ENCODE peak calls at places on chromosomes 4 and X, in five cellular contexts. One of them, this sample, is unnamed.

GRCh38 chr4:10186228-10187214 is 69.9 kb upstream of the WDR1 start:
- DNase-seq in right atrium auricular region: no peak
- DNase-seq in mammary epithelial cell: no peak
- DNase-seq in fibroblast of pulmonary artery: peak
- DNase-seq in brain microvascular endothelial cell: no peak
- DNase-seq in this sample: no peak

GRCh38 chr4:23937173-23937572 is 47.3 kb upstream of the PPARGC1A start:
- DNase-seq in right atrium auricular region: no peak
- DNase-seq in mammary epithelial cell: no peak
- DNase-seq in fibroblast of pulmonary artery: no peak
- DNase-seq in brain microvascular endothelial cell: no peak
- DNase-seq in this sample: no peak

GRCh38 chr4:20904966-20905365 is 204.7 kb downstream of the PACRGL start:
- DNase-seq in right atrium auricular region: no peak
- DNase-seq in mammary epithelial cell: no peak
- DNase-seq in fibroblast of pulmonary artery: no peak
- DNase-seq in brain microvascular endothelial cell: no peak
- DNase-seq in this sample: no peak

GRCh38 chr4:179325181-179325580 is 1882.9 kb upstream of the AGA start:
- DNase-seq in right atrium auricular region: no peak
- DNase-seq in mammary epithelial cell: no peak
- DNase-seq in fibroblast of pulmonary artery: no peak
- DNase-seq in brain microvascular endothelial cell: no peak
- DNase-seq in this sample: no peak

GRCh38 chr4:55087016-55087929 is 38.1 kb downstream of the KDR start:
- DNase-seq in right atrium auricular region: no peak
- DNase-seq in mammary epithelial cell: no peak
- DNase-seq in fibroblast of pulmonary artery: no peak
- DNase-seq in brain microvascular endothelial cell: no peak
- DNase-seq in this sample: no peak

GRCh38 chrX:24245201-24245600 is 68.7 kb downstream of the SUPT20HL2 start:
- DNase-seq in right atrium auricular region: no peak
- DNase-seq in mammary epithelial cell: peak
- DNase-seq in fibroblast of pulmonary artery: peak
- DNase-seq in brain microvascular endothelial cell: no peak
- DNase-seq in this sample: no peak

GRCh38 chrX:123873956-123874355 is 14.1 kb downstream of the XIAP start:
- DNase-seq in right atrium auricular region: no peak
- DNase-seq in mammary epithelial cell: no peak
- DNase-seq in fibroblast of pulmonary artery: no peak
- DNase-seq in brain microvascular endothelial cell: no peak
- DNase-seq in this sample: no peak

GRCh38 chr4:174520655-174521054 is 1.6 kb downstream of the HPGD start:
- DNase-seq in right atrium auricular region: no peak
- DNase-seq in mammary epithelial cell: no peak
- DNase-seq in fibroblast of pulmonary artery: no peak
- DNase-seq in brain microvascular endothelial cell: no peak
- DNase-seq in this sample: no peak

GRCh38 chrX:39762266-39762841 is 335.4 kb downstream of the BCOR start:
- DNase-seq in right atrium auricular region: no peak
- DNase-seq in mammary epithelial cell: peak
- DNase-seq in fibroblast of pulmonary artery: peak
- DNase-seq in brain microvascular endothelial cell: peak
- DNase-seq in this sample: no peak

GRCh38 chr4:139453371-139454110 is 380 bp upstream of the RAB33B start:
- DNase-seq in right atrium auricular region: peak
- DNase-seq in mammary epithelial cell: peak
- DNase-seq in fibroblast of pulmonary artery: peak
- DNase-seq in brain microvascular endothelial cell: peak
- DNase-seq in this sample: peak

GRCh38 chr4:85928775-85929585 is 430.9 kb downstream of the MAPK10 start:
- DNase-seq in right atrium auricular region: no peak
- DNase-seq in mammary epithelial cell: peak
- DNase-seq in fibroblast of pulmonary artery: peak
- DNase-seq in brain microvascular endothelial cell: peak
- DNase-seq in this sample: peak
- H3K4me3 ChIP-seq in right atrium auricular region: no peak
- H3K4me3 ChIP-seq in mammary epithelial cell: no peak
- H3K4me3 ChIP-seq in fibroblast of pulmonary artery: no peak
- H3K4me3 ChIP-seq in brain microvascular endothelial cell: no peak
- H3K4me3 ChIP-seq in this sample: no peak

GRCh38 chr4:3571921-3572320 is 39.7 kb upstream of the LRPAP1 start:
- DNase-seq in right atrium auricular region: no peak
- DNase-seq in mammary epithelial cell: no peak
- DNase-seq in fibroblast of pulmonary artery: no peak
- DNase-seq in brain microvascular endothelial cell: no peak
- DNase-seq in this sample: no peak

GRCh38 chr4:3573131-3573530 is 40.9 kb upstream of the LRPAP1 start:
- DNase-seq in right atrium auricular region: no peak
- DNase-seq in mammary epithelial cell: no peak
- DNase-seq in fibroblast of pulmonary artery: no peak
- DNase-seq in brain microvascular endothelial cell: no peak
- DNase-seq in this sample: no peak

GRCh38 chr4:3572363-3572762 is 40.1 kb upstream of the LRPAP1 start:
- DNase-seq in right atrium auricular region: no peak
- DNase-seq in mammary epithelial cell: no peak
- DNase-seq in fibroblast of pulmonary artery: no peak
- DNase-seq in brain microvascular endothelial cell: no peak
- DNase-seq in this sample: no peak
- TF ChIP-seq CTCF in right atrium auricular region: no peak
- TF ChIP-seq CTCF in mammary epithelial cell: no peak
- TF ChIP-seq CTCF in fibroblast of pulmonary artery: no peak
- TF ChIP-seq CTCF in brain microvascular endothelial cell: no peak
- TF ChIP-seq CTCF in this sample: no peak

GRCh38 chrX:2483398-2483797 is 17.4 kb downstream of the DHRSX start:
- DNase-seq in right atrium auricular region: no peak
- DNase-seq in mammary epithelial cell: no peak
- DNase-seq in fibroblast of pulmonary artery: no peak
- DNase-seq in brain microvascular endothelial cell: no peak
- DNase-seq in this sample: no peak

GRCh38 chrX:2485460-2485753 is 15.4 kb downstream of the DHRSX start:
- DNase-seq in right atrium auricular region: no peak
- DNase-seq in mammary epithelial cell: no peak
- DNase-seq in fibroblast of pulmonary artery: peak
- DNase-seq in brain microvascular endothelial cell: no peak
- DNase-seq in this sample: no peak

GRCh38 chrX:2485789-2486345 is 14.9 kb downstream of the DHRSX start:
- DNase-seq in right atrium auricular region: no peak
- DNase-seq in mammary epithelial cell: no peak
- DNase-seq in fibroblast of pulmonary artery: no peak
- DNase-seq in brain microvascular endothelial cell: no peak
- DNase-seq in this sample: no peak

GRCh38 chrX:2484721-2485459 is 15.9 kb downstream of the DHRSX start:
- DNase-seq in right atrium auricular region: no peak
- DNase-seq in mammary epithelial cell: no peak
- DNase-seq in fibroblast of pulmonary artery: peak
- DNase-seq in brain microvascular endothelial cell: peak
- DNase-seq in this sample: no peak

GRCh38 chrX:2484232-2484631 is 16.5 kb downstream of the DHRSX start:
- DNase-seq in right atrium auricular region: no peak
- DNase-seq in mammary epithelial cell: no peak
- DNase-seq in fibroblast of pulmonary artery: peak
- DNase-seq in brain microvascular endothelial cell: peak
- DNase-seq in this sample: no peak
- H3K4me3 ChIP-seq in right atrium auricular region: no peak
- H3K4me3 ChIP-seq in mammary epithelial cell: no peak
- H3K4me3 ChIP-seq in fibroblast of pulmonary artery: peak
- H3K4me3 ChIP-seq in brain microvascular endothelial cell: no peak
- H3K4me3 ChIP-seq in this sample: no peak

GRCh38 chrX:57929373-57929772 is 19.1 kb upstream of the ZXDA start:
- DNase-seq in right atrium auricular region: no peak
- DNase-seq in mammary epithelial cell: peak
- DNase-seq in fibroblast of pulmonary artery: peak
- DNase-seq in brain microvascular endothelial cell: no peak
- DNase-seq in this sample: no peak
- TF ChIP-seq CTCF in right atrium auricular region: no peak
- TF ChIP-seq CTCF in mammary epithelial cell: peak
- TF ChIP-seq CTCF in fibroblast of pulmonary artery: peak
- TF ChIP-seq CTCF in brain microvascular endothelial cell: peak
- TF ChIP-seq CTCF in this sample: peak

GRCh38 chr4:133149364-133149695 is 236 bp downstream of the PCDH10 start:
- DNase-seq in right atrium auricular region: no peak
- DNase-seq in mammary epithelial cell: no peak
- DNase-seq in fibroblast of pulmonary artery: no peak
- DNase-seq in brain microvascular endothelial cell: no peak
- DNase-seq in this sample: no peak

GRCh38 chr4:133151301-133151680 is 2.2 kb downstream of the PCDH10 start:
- DNase-seq in right atrium auricular region: no peak
- DNase-seq in mammary epithelial cell: no peak
- DNase-seq in fibroblast of pulmonary artery: peak
- DNase-seq in brain microvascular endothelial cell: no peak
- DNase-seq in this sample: no peak

GRCh38 chr4:133149932-133150642 is 993 bp downstream of the PCDH10 start:
- DNase-seq in right atrium auricular region: no peak
- DNase-seq in mammary epithelial cell: no peak
- DNase-seq in fibroblast of pulmonary artery: peak
- DNase-seq in brain microvascular endothelial cell: no peak
- DNase-seq in this sample: no peak

GRCh38 chr4:133151681-133152329 is 2.7 kb downstream of the PCDH10 start:
- DNase-seq in right atrium auricular region: no peak
- DNase-seq in mammary epithelial cell: no peak
- DNase-seq in fibroblast of pulmonary artery: peak
- DNase-seq in brain microvascular endothelial cell: peak
- DNase-seq in this sample: no peak

GRCh38 chr4:133150643-133151300 is 1.7 kb downstream of the PCDH10 start:
- DNase-seq in right atrium auricular region: no peak
- DNase-seq in mammary epithelial cell: no peak
- DNase-seq in fibroblast of pulmonary artery: peak
- DNase-seq in brain microvascular endothelial cell: peak
- DNase-seq in this sample: no peak
- H3K4me3 ChIP-seq in right atrium auricular region: no peak
- H3K4me3 ChIP-seq in mammary epithelial cell: no peak
- H3K4me3 ChIP-seq in fibroblast of pulmonary artery: peak
- H3K4me3 ChIP-seq in brain microvascular endothelial cell: peak
- H3K4me3 ChIP-seq in this sample: peak

DNA sequence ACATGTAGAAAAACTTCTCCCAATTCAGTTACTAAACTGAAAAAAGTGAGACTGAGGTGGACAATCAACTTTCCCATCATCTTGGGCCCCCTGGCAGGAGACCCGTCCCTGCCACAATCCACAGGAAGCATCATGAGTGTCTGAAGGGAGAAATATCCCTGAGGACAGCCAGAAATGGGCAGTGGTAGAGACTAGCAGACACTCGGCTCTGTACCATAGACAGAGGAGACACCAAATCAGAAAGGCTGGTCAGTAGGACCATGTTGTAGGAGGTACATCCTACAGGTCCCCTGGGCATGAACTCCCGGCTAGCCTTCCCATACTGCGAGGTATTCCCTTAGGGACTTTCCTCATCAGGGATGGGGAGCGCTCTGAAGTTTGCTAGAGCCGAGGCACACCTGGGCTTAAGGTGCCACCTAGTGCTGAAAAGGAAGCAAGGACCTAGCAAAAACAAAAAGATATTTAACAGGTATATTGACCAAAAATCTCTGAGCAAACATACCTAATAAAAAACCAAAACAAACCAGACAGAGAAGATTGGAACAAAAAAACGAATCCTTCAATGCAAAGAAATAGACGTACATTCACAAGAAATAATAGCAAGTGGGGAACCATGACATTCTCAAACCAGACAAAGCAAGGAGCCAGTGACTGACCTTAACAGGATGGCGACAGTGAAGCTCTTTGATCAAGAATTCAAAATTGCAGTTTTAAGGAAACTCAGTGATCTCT is 55.6 kb downstream of the HAUS3 start:
- DNase-seq in right atrium auricular region: no peak
- DNase-seq in mammary epithelial cell: peak
- DNase-seq in fibroblast of pulmonary artery: peak
- DNase-seq in brain microvascular endothelial cell: no peak
- DNase-seq in this sample: no peak
- TF ChIP-seq CTCF in right atrium auricular region: no peak
- TF ChIP-seq CTCF in mammary epithelial cell: peak
- TF ChIP-seq CTCF in fibroblast of pulmonary artery: peak
- TF ChIP-seq CTCF in brain microvascular endothelial cell: peak
- TF ChIP-seq CTCF in this sample: no peak

DNA sequence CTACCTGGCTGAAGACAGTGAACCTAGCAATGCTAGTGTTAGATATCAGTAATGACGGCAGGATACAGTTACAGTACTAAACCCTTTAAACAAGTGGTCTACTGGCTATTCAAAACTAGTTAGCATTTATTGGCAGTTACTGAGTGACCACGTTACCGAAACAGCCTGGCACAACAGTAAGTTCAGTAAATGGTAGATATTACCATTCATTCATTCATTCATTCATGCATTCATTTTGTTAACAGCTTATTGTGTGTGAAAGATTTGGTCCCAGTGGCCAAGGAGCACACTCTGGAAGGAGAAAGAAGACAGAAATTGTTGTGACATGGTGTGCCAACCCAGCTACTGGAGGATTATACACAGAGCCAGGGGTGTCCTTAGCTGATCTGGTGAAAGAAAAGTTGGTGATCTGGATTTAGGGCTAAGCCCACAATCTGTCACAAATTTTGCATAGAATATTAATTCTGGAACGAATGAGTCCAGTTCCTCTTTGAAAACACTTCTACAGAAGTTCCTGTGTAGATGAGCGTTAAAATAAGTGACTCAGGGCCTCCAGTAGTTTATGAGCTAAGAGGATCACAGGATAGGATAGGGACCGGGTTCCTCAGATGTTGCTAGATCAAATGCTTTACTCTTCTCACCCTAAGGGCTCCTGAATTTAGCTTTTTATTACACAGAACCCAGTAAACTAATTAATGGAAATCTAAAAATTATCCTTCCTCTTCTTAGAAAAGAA is 179.1 kb downstream of the CBR4 start:
- DNase-seq in right atrium auricular region: no peak
- DNase-seq in mammary epithelial cell: no peak
- DNase-seq in fibroblast of pulmonary artery: no peak
- DNase-seq in brain microvascular endothelial cell: no peak
- DNase-seq in this sample: no peak
- H3K4me3 ChIP-seq in right atrium auricular region: peak
- H3K4me3 ChIP-seq in mammary epithelial cell: no peak
- H3K4me3 ChIP-seq in fibroblast of pulmonary artery: no peak
- H3K4me3 ChIP-seq in brain microvascular endothelial cell: no peak
- H3K4me3 ChIP-seq in this sample: no peak

This sample was measured in AG04449.